ENCODE peak calls at places on chromosomes 16 and 17, in four cellular contexts. E is uterus, P is OCI-LY7, O is ovary. Q is an unnamed sample.

GRCh38 chr17:74859439-74860228 is at the start of gene GRIN2C:
- DNase-seq in E (no peak), P (no peak), O (peak; percentile 46), Q (no peak)

GRCh38 chr17:4607773-4608187 is 23.5 kb downstream of the SMTNL2 start:
- DNase-seq in E (peak; percentile 70), P (no peak), O (peak; percentile 86), Q (no peak)

GRCh38 chr17:80781851-80782277 is 209.8 kb upstream of the CHMP6 start:
- DNase-seq in E (no peak), P (no peak), O (no peak), Q (no peak)

GRCh38 chr16:27718767-27719445 is 169.0 kb downstream of the KATNIP start:
- DNase-seq in E (no peak), P (no peak), O (no peak), Q (no peak)

GRCh38 chr16:23712976-23713375 is at the start of gene ERN2:
- DNase-seq in E (no peak), P (no peak), O (no peak), Q (no peak)

GRCh38 chr17:48174833-48175232 is 67.3 kb downstream of the SNX11 start:
- DNase-seq in E (no peak), P (no peak), O (no peak), Q (no peak)

GRCh38 chr16:7246578-7246977 is 86.1 kb upstream of the RBFOX1 start:
- DNase-seq in E (no peak), P (no peak), O (no peak), Q (no peak)

GRCh38 chr17:50428831-50429424 is 2.9 kb downstream of the ACSF2 start:
- DNase-seq in E (no peak), P (no peak), O (no peak), Q (no peak)

GRCh38 chr17:44400226-44400847 is 10.9 kb upstream of the ITGA2B start:
- DNase-seq in E (no peak), P (peak; percentile 23), O (no peak), Q (no peak)

GRCh38 chr16:70428178-70428998 is 10.5 kb downstream of the ST3GAL2 start:
- DNase-seq in E (peak; percentile 90), P (peak; percentile 67), O (peak; percentile 92), Q (peak; percentile 99)

GRCh38 chr17:74750327-74751069 is 2.1 kb downstream of the NHERF1 start:
- DNase-seq in E (no peak), P (no peak), O (no peak), Q (no peak)

GRCh38 chr17:21286771-21287702 is 2.5 kb downstream of the MAP2K3 start:
- DNase-seq in E (no peak), P (peak; percentile 29), O (no peak), Q (no peak)

GRCh38 chr16:89373355-89374110 is 116.8 kb downstream of the ANKRD11 start:
- DNase-seq in E (peak; percentile 40), P (no peak), O (peak; percentile 77), Q (peak; percentile 57)

GRCh38 chr17:68455756-68456528 is 1.4 kb downstream of the WIPI1 start:
- DNase-seq in E (peak; percentile 53), P (no peak), O (no peak), Q (no peak)

GRCh38 chr17:69944406-69944805 is 130.6 kb upstream of the KCNJ16 start:
- DNase-seq in E (no peak), P (no peak), O (no peak), Q (no peak)

GRCh38 chr16:2142942-2143868 is 5.2 kb upstream of the RAB26 start:
- DNase-seq in E (no peak), P (no peak), O (no peak), Q (no peak)

GRCh38 chr16:73890524-73891500 is 405.8 kb upstream of the PSMD7 start:
- DNase-seq in E (no peak), P (peak; percentile 7), O (no peak), Q (no peak)

GRCh38 chr17:64449545-64449944 is 630 bp downstream of the MILR1 start:
- DNase-seq in E (no peak), P (peak; percentile 23), O (no peak), Q (no peak)

GRCh38 chr17:76642994-76643393 is 563 bp downstream of the ST6GALNAC1 start:
- DNase-seq in E (no peak), P (no peak), O (no peak), Q (no peak)

GRCh38 chr16:84742561-84743200 is 42.9 kb downstream of the USP10 start:
- DNase-seq in E (no peak), P (no peak), O (no peak), Q (no peak)

GRCh38 chr17:4859816-4860625 is 26.9 kb downstream of the MINK1 start:
- DNase-seq in E (no peak), P (no peak), O (no peak), Q (no peak)

GRCh38 chr16:75919664-75920063 is 193.4 kb upstream of the CPHXL start:
- DNase-seq in E (no peak), P (no peak), O (no peak), Q (no peak)

GRCh38 chr16:74469946-74470478 is 48.7 kb upstream of the CLEC18B start:
- DNase-seq in E (no peak), P (no peak), O (no peak), Q (no peak)

GRCh38 chr17:40471856-40472732 is 28.8 kb downstream of the IGFBP4 start:
- DNase-seq in E (no peak), P (no peak), O (no peak), Q (no peak)

GRCh38 chr16:67024384-67024896 is 4.5 kb upstream of the CBFB start:
- DNase-seq in E (peak; percentile 54), P (no peak), O (no peak), Q (no peak)

GRCh38 chr16:5296163-5296562 is 198.6 kb upstream of the EEF2KMT start:
- DNase-seq in E (no peak), P (no peak), O (no peak), Q (no peak)

GRCh38 chr16:5302372-5303114 is 204.9 kb upstream of the EEF2KMT start:
- DNase-seq in E (no peak), P (no peak), O (no peak), Q (no peak)

DNA sequence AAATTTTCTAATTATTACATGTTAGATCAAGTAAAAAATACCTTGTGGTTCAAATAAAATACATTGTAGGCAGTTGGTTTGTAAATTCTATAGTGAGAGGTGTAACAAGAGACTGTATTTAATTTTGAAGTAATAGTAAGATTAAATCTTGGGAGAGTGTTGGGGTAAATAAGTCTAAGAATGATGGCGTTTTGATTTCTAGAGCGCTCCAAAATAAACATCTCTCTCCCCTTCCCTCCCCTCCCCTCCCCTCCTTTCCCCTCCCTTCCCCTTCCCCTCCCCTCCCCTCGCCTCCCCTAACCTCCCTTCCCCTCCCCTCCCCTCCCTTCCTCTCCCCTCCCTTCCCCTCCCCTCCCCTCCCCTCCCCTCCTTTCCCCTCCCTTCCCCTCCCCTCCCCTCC is 200.6 kb upstream of the EEF2KMT start:
- DNase-seq in E (no peak), P (no peak), O (no peak), Q (no peak)
- TF ChIP-seq CTCF in E (no peak), P (no peak), O (no peak), Q (no peak)

DNA sequence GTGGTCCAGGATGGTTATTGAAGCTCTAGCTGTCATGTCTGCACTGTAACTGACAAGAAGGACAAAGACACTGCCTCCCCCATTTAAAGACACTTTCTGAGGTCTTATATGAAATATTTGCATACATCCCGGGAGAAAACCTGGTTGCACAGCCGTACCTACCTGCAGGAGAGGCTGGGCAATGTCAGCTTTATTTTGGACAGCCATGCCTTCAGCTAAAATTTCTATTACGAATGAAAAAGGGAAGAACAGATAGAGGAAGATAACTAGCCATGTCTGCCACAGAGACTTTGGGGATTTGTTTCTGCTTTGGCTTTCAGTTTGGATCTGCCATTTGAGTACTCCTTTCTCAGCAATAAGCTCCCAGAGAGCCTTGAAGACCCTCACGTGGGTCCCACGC is 19.0 kb downstream of the SLC7A6 start:
- DNase-seq in E (no peak), P (peak; percentile 57), O (no peak), Q (no peak)
- H3K36me3 ChIP-seq in E (no peaks in the 10 kb centered on the region), P (peaks cover 63% of the 10 kb centered on the region), O (no peaks in the 10 kb centered on the region), Q (no peaks in the 10 kb centered on the region)

GRCh38 chr16:50612849-50613198 is 64.6 kb downstream of the NKD1 start:
- DNase-seq in E (no peak), P (no peak), O (no peak), Q (no peak)

GRCh38 chr16:50611332-50611934 is 63.2 kb downstream of the NKD1 start:
- DNase-seq in E (no peak), P (no peak), O (no peak), Q (no peak)

GRCh38 chr16:50609049-50609832 is 61.0 kb downstream of the NKD1 start:
- DNase-seq in E (no peak), P (no peak), O (no peak), Q (no peak)

GRCh38 chr16:50611995-50612848 is 64.0 kb downstream of the NKD1 start:
- DNase-seq in E (no peak), P (no peak), O (no peak), Q (no peak)

DNA sequence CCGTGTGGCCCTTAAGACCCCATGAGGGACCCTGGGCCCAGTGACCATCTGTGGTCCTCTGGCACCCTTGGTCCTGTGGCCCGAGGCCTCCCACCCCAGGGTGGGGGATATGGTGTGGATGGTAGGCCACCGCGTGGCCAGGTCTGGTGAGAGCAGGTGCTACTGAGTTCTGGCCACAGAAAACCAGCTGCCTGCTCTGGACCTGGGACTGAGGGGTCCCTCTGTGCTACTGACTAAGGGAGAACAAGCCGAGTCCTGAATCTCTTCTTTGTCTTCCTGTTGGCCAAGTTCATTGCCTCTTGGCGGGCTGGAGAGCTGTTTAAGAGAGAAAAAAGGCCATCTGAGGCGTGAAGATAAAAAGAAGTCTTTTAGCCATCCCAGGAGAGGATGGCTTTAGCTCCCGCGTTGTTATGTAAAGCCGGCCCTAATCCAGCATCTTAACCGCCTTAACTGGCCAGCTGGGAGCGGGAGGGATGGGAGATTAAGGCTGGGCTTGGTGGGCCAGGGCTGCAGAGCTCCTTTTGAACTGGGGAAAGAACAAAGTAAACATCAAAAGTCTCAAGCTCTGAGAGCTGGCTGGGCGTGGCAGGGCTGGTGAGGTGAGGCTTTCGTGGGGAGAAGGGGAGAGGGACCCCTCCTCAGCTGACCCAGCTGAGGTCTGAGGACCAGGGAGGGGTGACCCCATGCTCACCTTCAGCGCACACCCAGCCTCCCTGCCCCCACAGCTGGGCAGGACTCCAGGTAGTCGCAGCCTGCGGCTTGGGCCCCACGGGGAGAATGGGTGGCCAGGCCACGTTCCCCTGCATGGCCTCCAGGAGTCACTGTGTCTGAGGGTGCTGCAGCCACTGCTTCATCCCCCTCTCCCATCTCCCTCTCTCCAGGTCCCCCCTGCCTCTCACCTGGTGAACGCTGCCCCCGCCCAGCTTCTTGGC is 62.4 kb downstream of the NKD1 start:
- DNase-seq in E (no peak), P (no peak), O (no peak), Q (no peak)
- TF ChIP-seq CTCF in E (no peak), P (no peak), O (no peak), Q (no peak)

GRCh38 chr17:1091190-1091534 is 88.6 kb downstream of the ABR start:
- DNase-seq in E (no peak), P (no peak), O (no peak), Q (no peak)

GRCh38 chr17:1087381-1088241 is 90.7 kb downstream of the TIMM22 start:
- DNase-seq in E (peak; percentile 77), P (peak; percentile 21), O (no peak), Q (peak; percentile 78)

GRCh38 chr17:1091885-1092284 is 87.9 kb downstream of the ABR start:
- DNase-seq in E (no peak), P (no peak), O (no peak), Q (no peak)

GRCh38 chr17:1090454-1091189 is 89.2 kb downstream of the ABR start:
- DNase-seq in E (no peak), P (no peak), O (no peak), Q (no peak)

DNA sequence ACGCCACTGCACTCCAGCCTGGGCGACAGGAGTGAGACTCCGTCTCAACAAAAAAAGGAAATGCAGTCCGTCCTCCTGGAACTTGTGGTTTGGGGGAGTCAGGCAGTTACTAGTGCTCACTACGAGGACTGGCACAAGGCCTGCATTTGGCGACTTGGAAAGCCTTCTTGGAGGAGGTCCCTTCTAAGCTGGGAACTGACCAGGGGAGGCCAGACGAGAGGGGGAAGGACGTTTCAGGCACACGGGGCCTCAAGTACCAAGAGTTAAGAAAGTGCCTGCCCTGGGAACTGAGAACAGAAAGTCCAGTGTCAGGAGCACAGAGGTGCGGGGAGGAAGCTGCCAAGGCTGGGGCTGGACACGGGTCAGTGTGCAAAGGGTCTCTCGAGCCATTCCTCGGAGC is 89.9 kb downstream of the ABR start:
- DNase-seq in E (no peak), P (no peak), O (peak; percentile 63), Q (no peak)
- H3K36me3 ChIP-seq in E (no peaks in the 10 kb centered on the region), P (peaks cover 47% of the 10 kb centered on the region), O (no peaks in the 10 kb centered on the region), Q (peaks cover 25% of the 10 kb centered on the region)